ENCODE peak calls at places on chromosome 4, in five cellular contexts. U is stomach, N is thoracic aorta, V is fibroblast of the aortic adventitia, I is retinal pigment epithelial cell. R is an unnamed sample.

GRCh38 chr4:24510091-24510490 is 74.3 kb downstream of the DHX15 start:
- DNase-seq in U (no peak), V (no peak), N (no peak), I (no peak), R (no peak)

GRCh38 chr4:81470456-81471327 is 1.0 kb downstream of the RASGEF1B start:
- DNase-seq in N (peak), U (peak), V (no peak), I (no peak), R (peak)

GRCh38 chr4:177177446-177178160 is 132.1 kb upstream of the NEIL3 start:
- DNase-seq in U (no peak), I (peak), V (peak), N (no peak), R (peak)

GRCh38 chr4:22932326-22932725 is 239.6 kb downstream of the GBA3 start:
- DNase-seq in N (no peak), I (no peak), U (peak), V (no peak), R (no peak)

GRCh38 chr4:57193996-57194675 is 84.0 kb upstream of the IGFBP7 start:
- DNase-seq in V (no peak), U (no peak), N (no peak), I (no peak), R (no peak)

GRCh38 chr4:130393246-130394041 is 1297.5 kb downstream of the C4orf33 start:
- DNase-seq in N (no peak), I (no peak), U (no peak), V (peak), R (peak)

GRCh38 chr4:1012031-1012739 is 759 bp downstream of the FGFRL1 start:
- DNase-seq in N (no peak), I (no peak), U (peak), V (no peak), R (peak)

GRCh38 chr4:3243066-3243775 is 5.7 kb upstream of the MSANTD1 start:
- DNase-seq in U (no peak), I (no peak), V (no peak), N (no peak), R (no peak)

GRCh38 chr4:80713409-80713808 is 317.1 kb upstream of the BMP3 start:
- DNase-seq in U (no peak), N (no peak), I (no peak), V (no peak), R (no peak)

GRCh38 chr4:159206427-159206871 is 103.6 kb downstream of the RAPGEF2 start:
- DNase-seq in I (no peak), V (peak), U (no peak), N (no peak), R (no peak)

GRCh38 chr4:112526061-112526460 is 10.1 kb upstream of the NEUROG2 start:
- DNase-seq in I (no peak), N (no peak), V (peak), U (no peak), R (no peak)

GRCh38 chr4:3873446-3874415 is 107.5 kb downstream of the ADRA2C start:
- DNase-seq in I (no peak), U (no peak), N (no peak), V (no peak), R (no peak)

GRCh38 chr4:187387709-187388108 is 607.9 kb upstream of the ZFP42 start:
- DNase-seq in N (no peak), U (no peak), I (no peak), V (no peak), R (peak)

GRCh38 chr4:18247189-18247588 is 225.6 kb upstream of the LCORL start:
- DNase-seq in N (no peak), I (no peak), V (no peak), U (no peak), R (no peak)

GRCh38 chr4:20603671-20604313 is 96.5 kb upstream of the PACRGL start:
- DNase-seq in U (no peak), V (peak), I (peak), N (no peak), R (peak)

GRCh38 chr4:148240241-148240640 is 202.0 kb downstream of the NR3C2 start:
- DNase-seq in U (no peak), V (no peak), N (no peak), I (no peak), R (peak)

GRCh38 chr4:55758081-55758480 is 61.5 kb upstream of the EXOC1L start:
- DNase-seq in V (peak), I (no peak), N (no peak), U (no peak), R (no peak)

GRCh38 chr4:94160774-94161173 is 46.9 kb upstream of the SMARCAD1 start:
- DNase-seq in U (no peak), N (no peak), I (no peak), V (no peak), R (no peak)

GRCh38 chr4:154854362-154854761 is 73.3 kb downstream of the RBM46 start:
- DNase-seq in I (no peak), U (no peak), N (no peak), V (peak), R (peak)

GRCh38 chr4:26252349-26252748 is 68.5 kb upstream of the RBPJ start:
- DNase-seq in N (no peak), V (no peak), I (no peak), U (no peak), R (no peak)

GRCh38 chr4:24856586-24856985 is 56.3 kb downstream of the CCDC149 start:
- DNase-seq in U (no peak), V (peak), N (peak), I (peak), R (peak)

GRCh38 chr4:6987566-6987920 is 55.6 kb upstream of the TADA2B start:
- DNase-seq in I (no peak), V (peak), U (no peak), N (no peak), R (peak)

GRCh38 chr4:1400191-1400805 is 5.9 kb downstream of the NKX1-1 start:
- DNase-seq in I (no peak), U (peak), V (no peak), N (no peak), R (no peak)

GRCh38 chr4:22978656-22979055 is 285.9 kb downstream of the GBA3 start:
- DNase-seq in V (no peak), I (no peak), N (no peak), U (no peak), R (no peak)

GRCh38 chr4:188697217-188697616 is 558.0 kb downstream of the TRIML1 start:
- DNase-seq in I (no peak), V (no peak), U (no peak), N (no peak), R (no peak)

GRCh38 chr4:146275370-146275769 is 61.0 kb downstream of the REELD1 start:
- DNase-seq in V (peak), I (no peak), U (peak), N (no peak), R (no peak)

GRCh38 chr4:6834867-6835266 is 52.3 kb downstream of the KIAA0232 start:
- DNase-seq in V (no peak), N (no peak), U (no peak), I (peak), R (peak)

GRCh38 chr4:112908511-112908910 is 140.9 kb upstream of the ANK2 start:
- DNase-seq in V (peak), I (no peak), N (no peak), U (no peak), R (no peak)

GRCh38 chr4:45317276-45317675 is 590.9 kb upstream of the GNPDA2 start:
- DNase-seq in I (peak), V (peak), U (no peak), N (no peak), R (peak)

GRCh38 chr4:148284526-148285193 is 157.6 kb downstream of the NR3C2 start:
- DNase-seq in N (no peak), U (no peak), V (no peak), I (no peak), R (peak)

GRCh38 chr4:165302658-165303057 is 24.8 kb upstream of the MSMO1 start:
- DNase-seq in V (no peak), N (no peak), I (no peak), U (no peak), R (no peak)

GRCh38 chr4:165297626-165298025 is 29.8 kb upstream of the MSMO1 start:
- DNase-seq in N (no peak), V (no peak), I (no peak), U (no peak), R (no peak)

GRCh38 chr4:165299399-165300060 is 27.9 kb upstream of the MSMO1 start:
- DNase-seq in N (no peak), V (no peak), I (no peak), U (no peak), R (no peak)

GRCh38 chr4:165301833-165302232 is 25.6 kb upstream of the MSMO1 start:
- DNase-seq in N (no peak), U (no peak), I (no peak), V (peak), R (peak)
- H3K4me3 ChIP-seq in N (peak), U (peak), I (no peak), V (peak), R (no peak)

GRCh38 chr4:37995981-37996770 is 36.0 kb downstream of the PTTG2 start:
- DNase-seq in V (peak), N (no peak), U (no peak), I (no peak), R (no peak)

GRCh38 chr4:37994569-37994968 is 34.4 kb downstream of the PTTG2 start:
- DNase-seq in U (no peak), N (no peak), I (peak), V (no peak), R (no peak)

GRCh38 chr4:37999000-37999745 is 39.0 kb downstream of the PTTG2 start:
- DNase-seq in I (no peak), V (no peak), U (no peak), N (no peak), R (no peak)

GRCh38 chr4:37995299-37995821 is 35.2 kb downstream of the PTTG2 start:
- DNase-seq in N (no peak), I (no peak), U (no peak), V (no peak), R (no peak)

GRCh38 chr4:37998225-37998624 is 38.0 kb downstream of the PTTG2 start:
- DNase-seq in V (no peak), U (no peak), N (no peak), I (no peak), R (no peak)
- TF ChIP-seq CTCF in V (no peak), U (no peak), N (no peak), I (no peak), R (no peak)

GRCh38 chr4:174657472-174657871 is 135.2 kb upstream of the HPGD start:
- DNase-seq in N (no peak), V (no peak), I (no peak), U (no peak), R (no peak)

GRCh38 chr4:174654634-174655033 is 132.3 kb upstream of the HPGD start:
- DNase-seq in U (no peak), I (no peak), V (no peak), N (no peak), R (no peak)

GRCh38 chr4:174663254-174663653 is 141.0 kb upstream of the HPGD start:
- DNase-seq in I (no peak), V (peak), U (no peak), N (no peak), R (peak)

GRCh38 chr4:174658246-174658645 is 136.0 kb upstream of the HPGD start:
- DNase-seq in I (no peak), N (no peak), V (peak), U (no peak), R (no peak)
- H3K4me3 ChIP-seq in I (no peak), N (no peak), V (no peak), U (no peak), R (no peak)

GRCh38 chr4:17173300-17173699 is 274.9 kb upstream of the LDB2 start:
- DNase-seq in I (no peak), U (no peak), N (no peak), V (no peak), R (no peak)
- TF ChIP-seq CTCF in I (peak), U (no peak), N (no peak), V (peak), R (peak)

GRCh38 chr4:86452323-86452995 is 92.6 kb upstream of the MAPK10 start:
- DNase-seq in N (no peak), U (no peak), I (no peak), V (peak), R (peak)
- H3K4me3 ChIP-seq in N (peak), U (peak), I (no peak), V (peak), R (peak)

DNA sequence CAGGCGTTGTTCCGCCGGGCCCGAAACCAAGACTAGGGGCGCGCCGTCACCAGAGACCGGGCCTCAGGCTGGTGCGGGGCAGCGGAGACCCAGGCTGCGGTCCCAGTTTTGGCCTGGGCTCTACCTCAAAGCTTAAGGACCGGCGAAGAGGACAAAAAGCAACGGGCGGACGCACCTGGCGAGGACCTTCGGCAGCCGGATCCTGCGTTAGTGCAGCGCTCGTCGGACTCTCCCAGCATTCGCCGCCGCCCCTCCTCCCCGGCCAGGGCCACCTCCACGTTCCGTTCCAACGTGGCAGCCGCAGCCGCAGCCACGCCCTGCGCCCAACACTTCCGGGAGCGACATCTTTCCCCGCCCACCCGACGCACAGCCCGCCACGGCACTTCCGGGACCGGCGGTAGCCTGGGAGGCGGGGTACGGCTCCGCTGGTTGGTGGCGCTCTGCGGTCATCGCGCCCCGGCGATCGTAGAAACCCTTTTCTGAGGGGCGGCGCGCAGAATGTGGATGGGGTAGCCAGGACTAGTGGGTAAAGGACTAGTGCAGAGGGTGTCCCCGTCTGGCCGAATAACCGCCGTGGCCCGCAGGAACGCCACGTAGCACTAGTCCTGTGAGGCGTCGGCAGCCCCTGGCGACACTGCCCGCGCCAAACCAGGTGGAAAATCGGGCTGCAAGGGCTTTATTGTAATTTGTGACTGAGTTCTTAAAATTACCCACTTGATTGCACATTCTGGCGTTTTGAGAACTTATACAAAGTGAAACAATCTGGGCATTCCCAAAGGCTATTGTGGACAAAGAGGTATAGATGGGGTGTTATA is at the start of gene SEC31A:
- DNase-seq in U (peak), I (peak), V (peak), N (peak), R (peak)
- TF ChIP-seq CTCF in U (no peak), I (peak), V (no peak), N (no peak), R (no peak)

DNA sequence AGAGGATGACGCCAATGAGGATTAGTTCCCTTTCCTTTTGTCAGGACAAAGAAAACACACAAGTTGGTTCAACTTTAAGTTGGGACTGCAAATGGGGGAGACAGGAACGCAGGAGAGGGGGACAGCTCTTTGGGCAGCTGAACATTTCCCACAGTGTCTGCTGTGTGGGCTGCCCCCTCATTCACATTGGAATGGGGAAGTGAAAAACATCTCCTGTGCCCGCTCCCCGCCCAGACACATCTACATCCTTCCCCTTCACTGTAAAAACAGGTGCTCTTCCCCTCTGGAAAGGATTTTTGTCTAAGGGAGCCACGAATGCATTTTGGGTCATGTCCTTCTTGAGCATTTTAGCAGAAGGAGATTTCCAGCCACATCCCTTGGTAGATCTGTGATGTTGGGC is 44.5 kb upstream of the TBC1D9 start:
- DNase-seq in U (no peak), N (no peak), V (no peak), I (no peak), R (no peak)
- H3K4me3 ChIP-seq in U (no peak), N (no peak), V (no peak), I (no peak), R (no peak)

GRCh38 chr4:53651142-53651720 is 59.9 kb upstream of the LNX1 start:
- DNase-seq in U (peak), I (peak), V (peak), N (no peak), R (peak)

GRCh38 chr4:53656421-53656981 is 65.2 kb upstream of the LNX1 start:
- DNase-seq in U (no peak), I (no peak), V (peak), N (no peak), R (peak)

GRCh38 chr4:53654300-53654758 is 63.0 kb upstream of the LNX1 start:
- DNase-seq in V (peak), U (peak), I (peak), N (peak), R (peak)

GRCh38 chr4:53649357-53649756 is 58.1 kb upstream of the LNX1 start:
- DNase-seq in N (no peak), V (no peak), U (no peak), I (no peak), R (no peak)

DNA sequence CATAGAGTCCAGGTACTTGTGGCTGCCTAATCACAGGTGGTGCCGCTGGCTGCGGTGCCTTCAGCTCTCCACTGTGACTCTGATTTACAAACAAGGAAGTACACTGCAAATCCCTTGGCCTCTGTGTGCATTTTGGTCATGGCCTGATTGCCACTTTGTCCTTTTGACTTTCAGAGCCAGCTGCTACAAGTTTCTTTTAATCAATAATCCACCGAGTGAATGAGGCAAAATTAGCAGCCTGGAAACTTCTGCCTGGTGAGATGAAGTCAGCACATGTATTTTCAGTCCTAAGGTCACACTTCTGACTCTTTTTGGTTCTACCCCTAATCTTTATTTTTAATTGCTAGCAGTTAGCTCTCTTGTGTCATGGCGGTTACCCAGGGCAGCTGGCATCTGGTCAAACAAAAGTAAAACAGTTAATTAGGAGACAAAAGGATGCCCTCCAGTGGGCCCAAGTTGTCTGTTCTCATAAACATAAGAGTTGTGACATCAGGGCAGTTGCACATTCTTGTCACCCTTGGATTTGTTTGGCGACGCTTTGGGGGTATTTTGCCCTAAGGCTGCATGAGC is 62.3 kb upstream of the LNX1 start:
- DNase-seq in U (peak), V (peak), N (no peak), I (no peak), R (peak)
- TF ChIP-seq CTCF in U (no peak), V (no peak), N (no peak), I (no peak), R (no peak)

GRCh38 chr4:153116801-153117200 is 87.4 kb upstream of the TRIM2 start:
- DNase-seq in V (no peak), U (no peak), N (no peak), I (no peak), R (no peak)

GRCh38 chr4:153117554-153117953 is 86.7 kb upstream of the TRIM2 start:
- DNase-seq in I (no peak), V (no peak), N (no peak), U (no peak), R (no peak)

GRCh38 chr4:153114771-153115321 is 89.4 kb upstream of the TRIM2 start:
- DNase-seq in U (peak), N (no peak), I (peak), V (peak), R (peak)

GRCh38 chr4:153115322-153116100 is 88.7 kb upstream of the TRIM2 start:
- DNase-seq in N (no peak), U (peak), V (peak), I (peak), R (peak)

GRCh38 chr4:153116101-153116680 is 88.1 kb upstream of the TRIM2 start:
- DNase-seq in V (no peak), N (no peak), I (no peak), U (no peak), R (no peak)
- H3K4me3 ChIP-seq in V (no peak), N (peak), I (no peak), U (peak), R (peak)